ENCODE peak calls at places on chromosomes 12 and 14, in six cellular contexts. One of them, this sample, is unnamed.

GRCh38 chr12:131831021-131831571 is 2.9 kb downstream of the MMP17 start:
- DNase-seq in MCF 10A: peak; percentile 33
- DNase-seq in GM10248: no peak
- DNase-seq in right lobe of liver: peak; percentile 49
- DNase-seq in ascending aorta: no peak
- DNase-seq in fibroblast of pulmonary artery: peak; percentile 22
- DNase-seq in this sample: no peak

GRCh38 chr12:9276990-9277389 is 68.8 kb upstream of the PZP start:
- DNase-seq in fibroblast of pulmonary artery: no peak
- DNase-seq in right lobe of liver: no peak
- DNase-seq in ascending aorta: no peak
- DNase-seq in MCF 10A: no peak
- DNase-seq in GM10248: no peak
- DNase-seq in this sample: no peak

GRCh38 chr12:84983289-84983688 is 52.8 kb downstream of the TSPAN19 start:
- DNase-seq in GM10248: no peak
- DNase-seq in ascending aorta: no peak
- DNase-seq in right lobe of liver: no peak
- DNase-seq in MCF 10A: no peak
- DNase-seq in fibroblast of pulmonary artery: no peak
- DNase-seq in this sample: no peak

GRCh38 chr14:68442828-68443460 is 349.9 kb downstream of the ZFP36L1 start:
- DNase-seq in fibroblast of pulmonary artery: no peak
- DNase-seq in right lobe of liver: no peak
- DNase-seq in MCF 10A: no peak
- DNase-seq in ascending aorta: no peak
- DNase-seq in GM10248: no peak
- DNase-seq in this sample: no peak

GRCh38 chr14:68285421-68286179 is 466.0 kb downstream of the RAD51B start:
- DNase-seq in GM10248: no peak
- DNase-seq in right lobe of liver: no peak
- DNase-seq in fibroblast of pulmonary artery: no peak
- DNase-seq in ascending aorta: no peak
- DNase-seq in MCF 10A: no peak
- DNase-seq in this sample: peak; percentile 91

GRCh38 chr12:25876383-25877045 is 82.0 kb upstream of the RASSF8 start:
- DNase-seq in GM10248: no peak
- DNase-seq in ascending aorta: no peak
- DNase-seq in MCF 10A: no peak
- DNase-seq in right lobe of liver: no peak
- DNase-seq in fibroblast of pulmonary artery: no peak
- DNase-seq in this sample: no peak

GRCh38 chr12:79326225-79326624 is 364.5 kb downstream of the PAWR start:
- DNase-seq in MCF 10A: no peak
- DNase-seq in ascending aorta: no peak
- DNase-seq in fibroblast of pulmonary artery: no peak
- DNase-seq in GM10248: no peak
- DNase-seq in right lobe of liver: no peak
- DNase-seq in this sample: no peak

GRCh38 chr12:94149781-94150482 is 1.6 kb downstream of the PLXNC1 start:
- DNase-seq in MCF 10A: no peak
- DNase-seq in fibroblast of pulmonary artery: peak; percentile 44
- DNase-seq in ascending aorta: no peak
- DNase-seq in right lobe of liver: peak; percentile 52
- DNase-seq in GM10248: peak; percentile 42
- DNase-seq in this sample: no peak

GRCh38 chr14:32920696-32921276 is 17.9 kb upstream of the NPAS3 start:
- DNase-seq in fibroblast of pulmonary artery: no peak
- DNase-seq in right lobe of liver: no peak
- DNase-seq in GM10248: no peak
- DNase-seq in MCF 10A: no peak
- DNase-seq in ascending aorta: no peak
- DNase-seq in this sample: no peak

GRCh38 chr12:76558684-76559276 is 791 bp downstream of the OSBPL8 start:
- DNase-seq in fibroblast of pulmonary artery: peak; percentile 25
- DNase-seq in MCF 10A: peak; percentile 44
- DNase-seq in GM10248: peak; percentile 45
- DNase-seq in right lobe of liver: peak; percentile 69
- DNase-seq in ascending aorta: peak; percentile 13
- DNase-seq in this sample: no peak

GRCh38 chr14:91350813-91351507 is 66.7 kb downstream of the CCDC88C start:
- DNase-seq in MCF 10A: no peak
- DNase-seq in ascending aorta: no peak
- DNase-seq in GM10248: peak; percentile 75
- DNase-seq in fibroblast of pulmonary artery: no peak
- DNase-seq in right lobe of liver: no peak
- DNase-seq in this sample: peak; percentile 91

GRCh38 chr14:74649673-74650072 is 37.6 kb upstream of the LTBP2 start:
- DNase-seq in fibroblast of pulmonary artery: peak; percentile 39
- DNase-seq in MCF 10A: peak; percentile 34
- DNase-seq in GM10248: no peak
- DNase-seq in ascending aorta: no peak
- DNase-seq in right lobe of liver: no peak
- DNase-seq in this sample: no peak

GRCh38 chr14:49769171-49769570 is 1.2 kb downstream of the KLHDC2 start:
- DNase-seq in GM10248: no peak
- DNase-seq in MCF 10A: peak; percentile 22
- DNase-seq in right lobe of liver: no peak
- DNase-seq in fibroblast of pulmonary artery: peak; percentile 39
- DNase-seq in ascending aorta: no peak
- DNase-seq in this sample: no peak

GRCh38 chr12:131223791-131224567 is 270.3 kb downstream of the ADGRD1 start:
- DNase-seq in ascending aorta: no peak
- DNase-seq in fibroblast of pulmonary artery: no peak
- DNase-seq in GM10248: no peak
- DNase-seq in right lobe of liver: no peak
- DNase-seq in MCF 10A: peak; percentile 61
- DNase-seq in this sample: no peak

GRCh38 chr12:47190271-47190750 is 110.6 kb upstream of the AMIGO2 start:
- DNase-seq in GM10248: no peak
- DNase-seq in fibroblast of pulmonary artery: peak; percentile 68
- DNase-seq in right lobe of liver: no peak
- DNase-seq in ascending aorta: no peak
- DNase-seq in MCF 10A: peak; percentile 36
- DNase-seq in this sample: no peak

GRCh38 chr12:9867531-9867930 is 1.6 kb downstream of the CLEC2B start:
- DNase-seq in GM10248: no peak
- DNase-seq in MCF 10A: no peak
- DNase-seq in right lobe of liver: no peak
- DNase-seq in ascending aorta: no peak
- DNase-seq in fibroblast of pulmonary artery: no peak
- DNase-seq in this sample: no peak

GRCh38 chr12:10215451-10215850 is 2.8 kb downstream of the GABARAPL1 start:
- DNase-seq in GM10248: no peak
- DNase-seq in MCF 10A: no peak
- DNase-seq in right lobe of liver: no peak
- DNase-seq in fibroblast of pulmonary artery: no peak
- DNase-seq in ascending aorta: no peak
- DNase-seq in this sample: no peak

GRCh38 chr14:93648440-93649168 is 139.7 kb downstream of the PRIMA1 start:
- DNase-seq in GM10248: no peak
- DNase-seq in fibroblast of pulmonary artery: no peak
- DNase-seq in right lobe of liver: no peak
- DNase-seq in MCF 10A: peak; percentile 48
- DNase-seq in ascending aorta: no peak
- DNase-seq in this sample: no peak

GRCh38 chr12:27535318-27535717 is 11.3 kb downstream of the PPFIBP1 start:
- DNase-seq in GM10248: no peak
- DNase-seq in fibroblast of pulmonary artery: no peak
- DNase-seq in MCF 10A: no peak
- DNase-seq in right lobe of liver: no peak
- DNase-seq in ascending aorta: no peak
- DNase-seq in this sample: no peak

GRCh38 chr12:121465921-121466799 is 66.2 kb downstream of the RNF34 start:
- DNase-seq in fibroblast of pulmonary artery: peak; percentile 22
- DNase-seq in MCF 10A: peak; percentile 25
- DNase-seq in right lobe of liver: no peak
- DNase-seq in GM10248: peak; percentile 36
- DNase-seq in ascending aorta: no peak
- DNase-seq in this sample: no peak

GRCh38 chr12:109804820-109805761 is 28.1 kb downstream of the TRPV4 start:
- DNase-seq in ascending aorta: no peak
- DNase-seq in GM10248: peak; percentile 87
- DNase-seq in MCF 10A: peak; percentile 55
- DNase-seq in fibroblast of pulmonary artery: peak; percentile 58
- DNase-seq in right lobe of liver: peak; percentile 75
- DNase-seq in this sample: no peak

GRCh38 chr12:89701606-89702206 is 6.9 kb downstream of the ATP2B1 start:
- DNase-seq in GM10248: no peak
- DNase-seq in MCF 10A: no peak
- DNase-seq in fibroblast of pulmonary artery: no peak
- DNase-seq in right lobe of liver: no peak
- DNase-seq in ascending aorta: no peak
- DNase-seq in this sample: no peak
- TF ChIP-seq CTCF in GM10248: no peak
- TF ChIP-seq CTCF in MCF 10A: no peak
- TF ChIP-seq CTCF in fibroblast of pulmonary artery: no peak
- TF ChIP-seq CTCF in right lobe of liver: no peak
- TF ChIP-seq CTCF in ascending aorta: no peak
- TF ChIP-seq CTCF in this sample: peak; percentile 20

GRCh38 chr12:31491395-31491794 is 99.5 kb downstream of the DENND5B start:
- DNase-seq in GM10248: no peak
- DNase-seq in right lobe of liver: no peak
- DNase-seq in ascending aorta: no peak
- DNase-seq in MCF 10A: peak; percentile 6
- DNase-seq in fibroblast of pulmonary artery: no peak
- DNase-seq in this sample: no peak

GRCh38 chr12:31488737-31489338 is 102.1 kb downstream of the DENND5B start:
- DNase-seq in GM10248: no peak
- DNase-seq in fibroblast of pulmonary artery: no peak
- DNase-seq in MCF 10A: no peak
- DNase-seq in ascending aorta: no peak
- DNase-seq in right lobe of liver: no peak
- DNase-seq in this sample: no peak

GRCh38 chr12:31482816-31483215 is 108.1 kb downstream of the DENND5B start:
- DNase-seq in GM10248: no peak
- DNase-seq in fibroblast of pulmonary artery: peak; percentile 54
- DNase-seq in right lobe of liver: no peak
- DNase-seq in ascending aorta: no peak
- DNase-seq in MCF 10A: peak; percentile 26
- DNase-seq in this sample: no peak

GRCh38 chr12:31481415-31481814 is 109.5 kb downstream of the DENND5B start:
- DNase-seq in right lobe of liver: no peak
- DNase-seq in MCF 10A: no peak
- DNase-seq in GM10248: no peak
- DNase-seq in ascending aorta: no peak
- DNase-seq in fibroblast of pulmonary artery: no peak
- DNase-seq in this sample: no peak

DNA sequence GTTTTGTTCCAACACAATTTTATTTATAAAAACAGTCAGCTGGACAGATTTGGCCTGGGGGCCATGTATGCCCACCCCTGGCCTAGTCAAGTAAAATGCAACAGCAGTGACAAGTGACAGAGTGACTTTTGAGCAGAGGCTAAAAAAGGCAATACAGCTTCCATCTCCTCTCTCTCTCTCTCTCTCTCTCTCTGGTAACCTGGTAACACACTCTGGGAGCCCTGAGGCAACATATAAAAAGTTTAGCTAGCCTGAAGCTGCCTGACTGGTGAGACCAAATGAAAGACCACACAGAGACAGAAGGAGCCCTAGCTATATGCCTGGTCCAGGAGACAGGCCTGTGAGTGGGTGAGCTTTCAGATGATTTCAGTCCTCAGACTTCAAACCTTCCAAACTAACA is 105.4 kb downstream of the DENND5B start:
- DNase-seq in GM10248: no peak
- DNase-seq in fibroblast of pulmonary artery: no peak
- DNase-seq in ascending aorta: no peak
- DNase-seq in MCF 10A: no peak
- DNase-seq in right lobe of liver: no peak
- DNase-seq in this sample: no peak
- TF ChIP-seq CTCF in GM10248: no peak
- TF ChIP-seq CTCF in fibroblast of pulmonary artery: no peak
- TF ChIP-seq CTCF in ascending aorta: no peak
- TF ChIP-seq CTCF in MCF 10A: no peak
- TF ChIP-seq CTCF in right lobe of liver: no peak
- TF ChIP-seq CTCF in this sample: no peak

DNA sequence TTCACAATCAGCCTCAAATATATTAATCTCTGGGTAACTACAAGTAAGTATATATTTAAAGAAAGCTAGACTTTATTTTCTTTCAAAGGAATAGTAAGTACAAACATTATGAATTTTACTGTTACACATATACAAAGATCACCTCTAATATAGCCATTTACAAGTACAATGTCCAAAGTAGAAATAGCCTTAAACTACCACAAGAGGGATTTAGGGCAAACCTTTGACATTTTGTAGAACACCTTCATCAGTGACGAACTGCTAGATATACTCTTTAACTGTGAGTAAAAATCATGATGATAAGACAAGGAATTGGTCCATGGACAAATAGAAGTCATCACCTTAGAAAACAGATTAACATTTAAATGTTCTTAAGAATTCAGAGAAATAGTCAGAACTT is 69.8 kb downstream of the CNTN1 start:
- DNase-seq in MCF 10A: no peak
- DNase-seq in GM10248: no peak
- DNase-seq in right lobe of liver: no peak
- DNase-seq in fibroblast of pulmonary artery: no peak
- DNase-seq in ascending aorta: no peak
- DNase-seq in this sample: no peak
- TF ChIP-seq CTCF in MCF 10A: no peak
- TF ChIP-seq CTCF in GM10248: no peak
- TF ChIP-seq CTCF in right lobe of liver: no peak
- TF ChIP-seq CTCF in fibroblast of pulmonary artery: no peak
- TF ChIP-seq CTCF in ascending aorta: no peak
- TF ChIP-seq CTCF in this sample: no peak

GRCh38 chr12:116610971-116611541 is 51.9 kb downstream of the MAP1LC3B2 start:
- DNase-seq in fibroblast of pulmonary artery: no peak
- DNase-seq in GM10248: no peak
- DNase-seq in ascending aorta: no peak
- DNase-seq in right lobe of liver: no peak
- DNase-seq in MCF 10A: no peak
- DNase-seq in this sample: no peak

GRCh38 chr12:116607039-116607438 is 47.9 kb downstream of the MAP1LC3B2 start:
- DNase-seq in fibroblast of pulmonary artery: no peak
- DNase-seq in GM10248: no peak
- DNase-seq in ascending aorta: no peak
- DNase-seq in MCF 10A: no peak
- DNase-seq in right lobe of liver: no peak
- DNase-seq in this sample: no peak

GRCh38 chr12:116609236-116609635 is 50.1 kb downstream of the MAP1LC3B2 start:
- DNase-seq in right lobe of liver: no peak
- DNase-seq in ascending aorta: no peak
- DNase-seq in fibroblast of pulmonary artery: no peak
- DNase-seq in GM10248: no peak
- DNase-seq in MCF 10A: no peak
- DNase-seq in this sample: no peak

GRCh38 chr12:116612436-116612835 is 53.3 kb downstream of the MAP1LC3B2 start:
- DNase-seq in ascending aorta: no peak
- DNase-seq in MCF 10A: no peak
- DNase-seq in right lobe of liver: no peak
- DNase-seq in fibroblast of pulmonary artery: no peak
- DNase-seq in GM10248: no peak
- DNase-seq in this sample: no peak

DNA sequence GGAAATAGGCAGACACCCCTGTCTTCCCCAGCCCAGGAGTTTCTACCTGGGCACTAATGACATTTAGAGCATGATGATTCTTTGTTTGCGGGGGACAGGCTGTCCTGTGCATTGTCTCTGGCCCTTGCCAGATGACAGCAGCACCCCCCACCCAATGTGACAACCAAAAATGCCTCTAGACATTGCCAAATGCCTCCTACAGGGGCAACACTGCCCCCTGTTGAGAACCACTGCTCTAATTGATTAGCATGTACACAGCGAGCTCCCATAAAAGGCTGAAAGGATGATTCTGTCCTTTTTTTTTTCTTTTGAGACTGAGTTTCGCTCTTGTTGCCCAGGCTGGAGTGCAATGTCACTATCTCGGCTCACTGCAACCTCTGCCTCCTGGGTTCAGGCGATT is 50.5 kb downstream of the MAP1LC3B2 start:
- DNase-seq in ascending aorta: no peak
- DNase-seq in GM10248: no peak
- DNase-seq in right lobe of liver: no peak
- DNase-seq in MCF 10A: no peak
- DNase-seq in fibroblast of pulmonary artery: peak; percentile 23
- DNase-seq in this sample: no peak
- TF ChIP-seq CTCF in ascending aorta: peak; percentile 7
- TF ChIP-seq CTCF in GM10248: peak; percentile 20
- TF ChIP-seq CTCF in right lobe of liver: peak; percentile 33
- TF ChIP-seq CTCF in MCF 10A: no peak
- TF ChIP-seq CTCF in fibroblast of pulmonary artery: peak; percentile 37
- TF ChIP-seq CTCF in this sample: peak; percentile 21